ENCODE peak calls at places on chromosomes 4 and X, in eight cellular contexts. X is neuronal stem cell, A is A673, R is tibial nerve, Z is aorta, Q is SJCRH30, J is H9, C is IMR-90. U is an unnamed sample.

GRCh38 chrX:152810403-152810802 is 20.2 kb downstream of the CETN2 start:
- DNase-seq in A (no peak), X (no peak), Z (no peak), Q (no peak), C (no peak), R (no peak), J (no peak), U (no peak)

GRCh38 chrX:120781416-120781815 is 94.2 kb downstream of the CT47B1 start:
- DNase-seq in C (no peak), J (no peak), Z (no peak), R (no peak), A (peak; percentile 69), Q (no peak), X (no peak), U (no peak)

GRCh38 chr4:110615366-110616161 is 7.3 kb downstream of the PITX2 start:
- DNase-seq in C (no peak), Q (no peak), J (peak; percentile 78), Z (peak; percentile 63), R (no peak), A (no peak), X (peak; percentile 58), U (no peak)

GRCh38 chrX:38870386-38870895 is 69.2 kb downstream of the MID1IP1 start:
- DNase-seq in Z (no peak), Q (no peak), R (no peak), C (peak; percentile 3), J (peak; percentile 47), A (no peak), X (no peak), U (no peak)

GRCh38 chr4:169231647-169232262 is 39.0 kb downstream of the SH3RF1 start:
- DNase-seq in A (no peak), J (no peak), C (no peak), R (no peak), X (no peak), Q (no peak), Z (no peak), U (no peak)

GRCh38 chrX:142095816-142096215 is 109.3 kb downstream of the MAGEC2 start:
- DNase-seq in C (no peak), Z (no peak), X (no peak), J (no peak), Q (no peak), R (no peak), A (no peak), U (no peak)

GRCh38 chr4:22515145-22515887 is 550 bp downstream of the ADGRA3 start:
- DNase-seq in R (peak; percentile 50), X (peak; percentile 60), Z (peak; percentile 86), Q (peak; percentile 83), C (peak; percentile 64), J (peak; percentile 71), A (peak; percentile 87), U (peak; percentile 63)

GRCh38 chr4:57110635-57111546 is 706 bp upstream of the IGFBP7 start:
- DNase-seq in J (peak; percentile 67), X (peak; percentile 62), A (peak; percentile 67), Q (peak; percentile 40), R (peak; percentile 48), C (peak; percentile 68), Z (no peak), U (peak; percentile 59)

GRCh38 chr4:185721190-185721948 is 90.6 kb downstream of the SORBS2 start:
- DNase-seq in Z (no peak), C (no peak), A (no peak), R (peak; percentile 53), J (no peak), Q (no peak), X (no peak), U (no peak)

GRCh38 chr4:186724861-186725419 is 1.3 kb upstream of the FAT1 start:
- DNase-seq in Q (peak; percentile 14), X (no peak), R (peak; percentile 29), Z (no peak), J (no peak), C (peak; percentile 40), A (peak; percentile 52), U (no peak)

GRCh38 chr4:84578540-84579409 is 4.2 kb upstream of the CDS1 start:
- DNase-seq in J (no peak), C (peak; percentile 58), A (peak; percentile 35), Q (peak; percentile 27), Z (no peak), X (no peak), R (peak; percentile 17), U (no peak)

GRCh38 chr4:158604369-158604768 is 67.3 kb downstream of the C4orf46 start:
- DNase-seq in J (no peak), A (no peak), Z (no peak), R (no peak), Q (no peak), C (no peak), X (no peak), U (no peak)

GRCh38 chr4:180377741-180378140 is 1865.5 kb upstream of the TENM3 start:
- DNase-seq in A (no peak), R (no peak), J (no peak), Z (no peak), Q (no peak), C (no peak), X (no peak), U (no peak)

GRCh38 chr4:82787342-82787741 is 11.3 kb downstream of the SCD5 start:
- DNase-seq in C (no peak), Q (no peak), A (no peak), X (no peak), J (peak; percentile 18), R (no peak), Z (no peak), U (no peak)

GRCh38 chr4:124851741-124852140 is 139.2 kb upstream of the ANKRD50 start:
- DNase-seq in C (no peak), R (no peak), Q (no peak), J (no peak), Z (no peak), A (no peak), X (no peak), U (no peak)

GRCh38 chr4:98374643-98375042 is 113.5 kb downstream of the RAP1GDS1 start:
- DNase-seq in J (no peak), X (no peak), R (no peak), Q (no peak), Z (no peak), C (peak; percentile 62), A (no peak), U (no peak)

GRCh38 chr4:71231073-71231752 is 107.6 kb upstream of the SLC4A4 start:
- DNase-seq in C (peak; percentile 59), A (peak; percentile 39), R (peak; percentile 52), Z (peak; percentile 97), Q (peak; percentile 65), X (no peak), J (no peak), U (peak; percentile 89)

GRCh38 chr4:173536808-173537429 is 6.9 kb upstream of the HAND2 start:
- DNase-seq in J (peak; percentile 84), A (no peak), X (peak; percentile 58), Q (no peak), C (no peak), Z (no peak), R (no peak), U (no peak)
- H3K27ac ChIP-seq in J (no peak overlapping the region), A (no peak overlapping the region), X (no peak overlapping the region), Q (no peak overlapping the region), C (no peak overlapping the region), Z (no peak overlapping the region), R (no peak overlapping the region), U (peak overlapping the region; percentile 86)

GRCh38 chr4:101033986-101034385 is 313.3 kb downstream of the PPP3CA start:
- DNase-seq in Q (no peak), X (no peak), A (no peak), C (no peak), R (no peak), Z (no peak), J (peak; percentile 46), U (no peak)
- H3K4me1 ChIP-seq in Q (no peaks in the 10 kb centered on the region), X (peaks cover 7% of the 10 kb centered on the region), A (peaks cover 31% of the 10 kb centered on the region), C (no peaks in the 10 kb centered on the region), R (peaks cover 17% of the 10 kb centered on the region), Z (peaks cover 2% of the 10 kb centered on the region), J (peaks cover 6% of the 10 kb centered on the region), U (peaks cover 8% of the 10 kb centered on the region)

DNA sequence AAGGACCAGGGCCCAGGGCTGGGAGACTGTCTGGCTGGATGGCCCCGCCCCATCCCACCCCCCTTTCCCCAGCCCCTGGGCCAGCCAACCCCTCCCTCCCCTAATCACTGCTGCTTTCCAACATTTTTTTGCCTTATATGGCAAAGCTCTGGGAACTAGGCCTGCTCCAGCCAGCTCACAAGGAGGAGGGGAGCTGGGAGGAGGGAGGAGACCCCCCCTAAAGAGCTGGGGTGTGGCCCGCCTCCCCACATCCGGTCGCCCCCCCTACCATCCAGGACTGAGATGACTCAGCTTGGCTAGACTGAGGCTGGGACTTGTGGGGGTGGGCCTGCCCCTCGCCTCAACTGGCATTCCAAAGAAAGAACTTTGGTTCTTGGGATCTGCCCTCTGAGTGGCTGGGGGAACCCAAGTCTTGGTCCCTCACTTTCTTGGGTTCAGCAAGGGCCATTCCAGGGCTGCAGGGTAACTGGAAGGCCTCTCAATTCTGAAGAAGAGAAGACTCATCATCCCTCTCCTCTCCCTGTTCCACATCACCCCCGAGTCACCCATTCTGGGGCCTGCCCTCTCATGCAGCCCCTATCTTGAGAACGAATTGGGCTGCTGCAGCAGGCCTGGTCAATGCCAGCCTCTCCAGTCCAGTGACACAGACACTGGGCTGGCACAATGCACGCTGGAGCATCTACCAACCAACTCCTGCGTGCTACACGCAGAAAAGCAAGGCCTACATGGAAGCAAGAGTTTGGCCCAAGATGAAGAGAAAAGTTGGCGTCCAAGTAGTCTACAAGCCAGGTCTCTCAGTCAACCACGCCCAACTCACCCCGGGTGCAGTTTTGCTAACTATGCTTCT is 4.8 kb downstream of the FLNA start:
- DNase-seq in R (peak; percentile 61), Z (peak; percentile 91), J (peak; percentile 88), A (peak; percentile 94), C (peak; percentile 95), X (peak; percentile 84), Q (peak; percentile 72), U (peak; percentile 77)
- H3K9me3 ChIP-seq in R (no peaks in the 10 kb centered on the region), Z (no peaks in the 10 kb centered on the region), J (no peaks in the 10 kb centered on the region), A (no peaks in the 10 kb centered on the region), C (no peaks in the 10 kb centered on the region), X (no peaks in the 10 kb centered on the region), Q (no peaks in the 10 kb centered on the region), U (peaks cover 10% of the 10 kb centered on the region)

GRCh38 chrX:119756926-119757635 is 1.3 kb upstream of the SOWAHD start:
- DNase-seq in Q (no peak), J (peak; percentile 36), Z (no peak), A (no peak), X (no peak), R (no peak), C (no peak), U (no peak)

GRCh38 chrX:119755981-119756533 is 2.3 kb upstream of the SOWAHD start:
- DNase-seq in A (no peak), X (no peak), Q (peak; percentile 63), C (peak; percentile 73), Z (no peak), J (no peak), R (no peak), U (no peak)

GRCh38 chrX:119757979-119758681 is at the start of gene SOWAHD:
- DNase-seq in J (peak; percentile 73), C (no peak), A (no peak), X (no peak), Z (no peak), R (no peak), Q (no peak), U (peak; percentile 34)

GRCh38 chrX:119758682-119759332 is 419 bp downstream of the SOWAHD start:
- DNase-seq in C (no peak), R (no peak), Z (peak; percentile 78), J (peak; percentile 34), X (no peak), Q (no peak), A (peak; percentile 40), U (no peak)

DNA sequence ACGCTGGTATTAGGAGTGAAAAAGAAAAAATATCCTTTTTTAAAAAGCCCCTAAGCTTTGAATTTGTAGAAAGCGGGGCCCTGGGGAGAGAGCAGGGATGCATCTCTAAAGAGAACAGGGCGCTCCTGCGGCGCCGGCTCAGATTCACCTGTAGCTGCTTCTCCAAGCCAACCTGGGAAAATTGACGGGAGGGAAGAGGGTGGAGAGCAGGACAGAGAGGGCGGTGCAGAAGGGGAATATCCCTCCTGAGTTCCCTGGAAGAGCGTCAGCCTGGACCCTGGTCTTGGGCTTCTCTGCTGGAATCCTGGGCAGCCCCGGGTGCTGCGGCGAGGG is 776 bp upstream of the SOWAHD start:
- DNase-seq in C (no peak), J (no peak), Z (no peak), Q (no peak), A (no peak), R (no peak), X (no peak), U (no peak)
- H3K27ac ChIP-seq in C (no peak overlapping the region), J (no peak overlapping the region), Z (no peak overlapping the region), Q (no peak overlapping the region), A (no peak overlapping the region), R (no peak overlapping the region), X (no peak overlapping the region), U (no peak overlapping the region)

U was measured in heart right ventricle.